ENCODE peak calls at places on chromosome 3, in five cellular contexts. W, R, B, I and F are unnamed samples.

GRCh38 chr3:12187448-12188327 is 29.0 kb upstream of the TIMP4 start:
- DNase-seq in I (peak; percentile 62), W (no peak), R (peak; percentile 73), B (no peak), F (peak; percentile 15)

GRCh38 chr3:61858054-61858453 is 296.7 kb downstream of the PTPRG start:
- DNase-seq in W (no peak), B (no peak), R (peak; percentile 42), I (no peak), F (peak; percentile 47)

GRCh38 chr3:134641671-134642300 is 9.0 kb downstream of the KY start:
- DNase-seq in B (no peak), I (no peak), R (no peak), W (no peak), F (no peak)

GRCh38 chr3:183296944-183297343 is 43.9 kb downstream of the B3GNT5 start:
- DNase-seq in I (no peak), R (no peak), W (no peak), B (no peak), F (no peak)

GRCh38 chr3:13233487-13234154 is 160.4 kb upstream of the IQSEC1 start:
- DNase-seq in B (no peak), W (no peak), R (no peak), I (no peak), F (no peak)

GRCh38 chr3:87006844-87007439 is 16.0 kb upstream of the VGLL3 start:
- DNase-seq in R (peak; percentile 28), W (no peak), I (no peak), B (no peak), F (peak; percentile 32)

GRCh38 chr3:176354843-176355242 is 842.4 kb downstream of the TBL1XR1 start:
- DNase-seq in W (no peak), I (no peak), R (no peak), B (no peak), F (no peak)

GRCh38 chr3:192128922-192129321 is 598.4 kb downstream of the FGF12 start:
- DNase-seq in W (no peak), R (no peak), B (no peak), I (peak; percentile 22), F (no peak)

GRCh38 chr3:52915245-52915772 is 18.0 kb upstream of the STIMATE start:
- DNase-seq in W (no peak), R (no peak), I (no peak), B (no peak), F (no peak)

GRCh38 chr3:49007771-49008528 is 759 bp downstream of the WDR6 start:
- DNase-seq in B (peak; percentile 73), R (peak; percentile 80), I (peak; percentile 86), W (peak; percentile 91), F (peak; percentile 84)

GRCh38 chr3:94735354-94735753 is 672.5 kb downstream of the NSUN3 start:
- DNase-seq in I (no peak), W (no peak), R (no peak), B (no peak), F (no peak)

GRCh38 chr3:194458122-194458521 is 28.7 kb downstream of the ATP13A3 start:
- DNase-seq in I (no peak), W (no peak), B (no peak), R (no peak), F (no peak)

GRCh38 chr3:184842433-184842832 is 30.5 kb downstream of the VPS8 start:
- DNase-seq in R (no peak), W (no peak), B (no peak), I (no peak), F (no peak)

GRCh38 chr3:59512066-59512465 is 462.2 kb upstream of the CFAP20DC start:
- DNase-seq in R (no peak), W (no peak), B (no peak), I (no peak), F (no peak)

GRCh38 chr3:188760408-188760807 is 411.4 kb upstream of the TPRG1 start:
- DNase-seq in B (no peak), I (no peak), R (peak; percentile 82), W (no peak), F (no peak)

GRCh38 chr3:8576841-8577553 is 67.6 kb downstream of the SSUH2 start:
- DNase-seq in R (peak; percentile 63), W (no peak), I (no peak), B (no peak), F (no peak)

GRCh38 chr3:195549931-195550519 is 6.9 kb upstream of the PPP1R2 start:
- DNase-seq in W (peak; percentile 68), I (peak; percentile 49), B (no peak), R (no peak), F (peak; percentile 40)

GRCh38 chr3:168977696-168978374 is 685.7 kb downstream of the MECOM start:
- DNase-seq in W (no peak), B (no peak), R (peak; percentile 70), I (no peak), F (no peak)

GRCh38 chr3:140509534-140509933 is 168.3 kb upstream of the TRIM42 start:
- DNase-seq in I (no peak), W (no peak), B (no peak), R (no peak), F (no peak)

GRCh38 chr3:172856766-172857742 is 106.5 kb downstream of the ECT2 start:
- DNase-seq in I (no peak), B (peak; percentile 17), W (no peak), R (peak; percentile 78), F (peak; percentile 94)

GRCh38 chr3:141410861-141411771 is 42.8 kb downstream of the ZBTB38 start:
- DNase-seq in W (no peak), B (no peak), R (peak; percentile 55), I (peak; percentile 41), F (peak; percentile 69)

GRCh38 chr3:110579841-110580550 is 491.6 kb upstream of the NECTIN3 start:
- DNase-seq in I (no peak), R (peak; percentile 80), B (no peak), W (no peak), F (peak; percentile 19)

GRCh38 chr3:5201536-5201935 is 14.0 kb downstream of the EDEM1 start:
- DNase-seq in B (no peak), R (no peak), I (no peak), W (no peak), F (no peak)

GRCh38 chr3:162602619-162603018 is 1106.0 kb downstream of the OTOL1 start:
- DNase-seq in B (no peak), W (no peak), I (no peak), R (no peak), F (no peak)

GRCh38 chr3:4138150-4138783 is 164.9 kb upstream of the SETMAR start:
- DNase-seq in W (no peak), I (no peak), B (no peak), R (no peak), F (no peak)

GRCh38 chr3:143081844-143082778 is 37.5 kb upstream of the CHST2 start:
- DNase-seq in I (peak; percentile 56), R (no peak), B (no peak), W (no peak), F (no peak)

GRCh38 chr3:98025392-98025791 is 9.7 kb downstream of the GABRR3 start:
- DNase-seq in I (no peak), R (no peak), B (no peak), W (no peak), F (no peak)

GRCh38 chr3:151896662-151897012 is 23.2 kb downstream of the SUCNR1 start:
- DNase-seq in R (peak; percentile 63), B (no peak), W (no peak), I (no peak), F (peak; percentile 87)

GRCh38 chr3:46551615-46552014 is 14.5 kb downstream of the LRRC2 start:
- DNase-seq in R (no peak), I (no peak), W (no peak), B (no peak), F (no peak)

GRCh38 chr3:108493862-108494261 is 16.5 kb downstream of the MYH15 start:
- DNase-seq in R (no peak), B (peak; percentile 17), W (no peak), I (no peak), F (peak; percentile 12)

GRCh38 chr3:69838217-69838616 is 99.0 kb downstream of the MITF start:
- DNase-seq in W (no peak), B (peak; percentile 43), R (peak; percentile 94), I (no peak), F (no peak)

GRCh38 chr3:112143251-112143650 is 10.2 kb upstream of the GCSAM start:
- DNase-seq in R (peak; percentile 26), B (no peak), W (no peak), I (no peak), F (no peak)

GRCh38 chr3:176120507-176120906 is 1076.8 kb downstream of the TBL1XR1 start:
- DNase-seq in W (no peak), R (no peak), B (no peak), I (no peak), F (no peak)

GRCh38 chr3:136818191-136818850 is 605 bp upstream of the SLC35G2 start:
- DNase-seq in R (peak; percentile 89), I (peak; percentile 54), W (no peak), B (peak; percentile 91), F (peak; percentile 89)

GRCh38 chr3:139339219-139339906 is 4.5 kb upstream of the MRPS22 start:
- DNase-seq in W (no peak), I (no peak), B (no peak), R (peak; percentile 20), F (no peak)